ENCODE peak calls at places on chromosomes 13 and 19, in four cellular contexts. B, G, H and Z are unnamed samples. For H3K4me1, the result is how much of the 10 kb centered on the place peaks cover.

GRCh38 chr19:41297628-41298326 is 12.2 kb upstream of the CCDC97 start:
- DNase-seq in B (no peak), G (peak), H (no peak), Z (no peak)

GRCh38 chr19:1206733-1207301 is 1.2 kb downstream of the STK11 start:
- DNase-seq in B (no peak), G (no peak), H (peak), Z (no peak)

GRCh38 chr13:48783181-48783630 is 129.5 kb downstream of the CYSLTR2 start:
- DNase-seq in B (peak), G (peak), H (no peak), Z (peak)

GRCh38 chr19:48925240-48925843 is 8.2 kb upstream of the DHDH start:
- DNase-seq in B (no peak), G (no peak), H (no peak), Z (no peak)

GRCh38 chr13:33931397-33931987 is 113.5 kb downstream of the RFC3 start:
- DNase-seq in B (no peak), G (no peak), H (no peak), Z (no peak)

GRCh38 chr19:43527860-43528622 is 1.0 kb upstream of the ETHE1 start:
- DNase-seq in B (no peak), G (peak), H (no peak), Z (no peak)

GRCh38 chr13:24894972-24895300 is 131.0 kb downstream of the RNF17 start:
- DNase-seq in B (no peak), G (no peak), H (no peak), Z (no peak)

GRCh38 chr19:17757125-17757524 is 5.8 kb downstream of the FCHO1 start:
- DNase-seq in B (peak), G (peak), H (peak), Z (no peak)

GRCh38 chr19:44590245-44591059 is 22.9 kb upstream of the IGSF23 start:
- DNase-seq in B (no peak), G (no peak), H (no peak), Z (no peak)

GRCh38 chr13:77868717-77869116 is 49.9 kb downstream of the EDNRB start:
- DNase-seq in B (no peak), G (no peak), H (no peak), Z (no peak)

GRCh38 chr19:3516675-3517207 is 10.6 kb downstream of the FZR1 start:
- DNase-seq in B (no peak), G (no peak), H (peak), Z (no peak)

GRCh38 chr19:37817180-37817911 is 38.0 kb upstream of the ZNF573 start:
- DNase-seq in B (peak), G (peak), H (peak), Z (no peak)

GRCh38 chr13:27997904-27998522 is 9.5 kb upstream of the URAD start:
- DNase-seq in B (no peak), G (no peak), H (no peak), Z (no peak)

GRCh38 chr13:44309771-44310767 is 63.6 kb upstream of the SERP2 start:
- DNase-seq in B (no peak), G (no peak), H (no peak), Z (no peak)

GRCh38 chr13:75935805-75936204 is 299.7 kb downstream of the LMO7 start:
- DNase-seq in B (no peak), G (no peak), H (no peak), Z (no peak)

GRCh38 chr19:22545751-22546150 is 88.4 kb upstream of the ZNF492 start:
- DNase-seq in B (peak), G (no peak), H (peak), Z (no peak)

GRCh38 chr19:31718041-31718440 is 368.8 kb upstream of the TSHZ3 start:
- DNase-seq in B (no peak), G (no peak), H (no peak), Z (no peak)

GRCh38 chr13:35889560-35889959 is 241.6 kb downstream of the DCLK1 start:
- DNase-seq in B (no peak), G (no peak), H (no peak), Z (no peak)

GRCh38 chr13:35888327-35888940 is 242.7 kb downstream of the DCLK1 start:
- DNase-seq in B (no peak), G (no peak), H (no peak), Z (no peak)

GRCh38 chr13:35892837-35893814 is 238.1 kb downstream of the DCLK1 start:
- DNase-seq in B (no peak), G (no peak), H (no peak), Z (no peak)

GRCh38 chr13:35891973-35892441 is 239.2 kb downstream of the DCLK1 start:
- DNase-seq in B (no peak), G (no peak), H (no peak), Z (no peak)

DNA sequence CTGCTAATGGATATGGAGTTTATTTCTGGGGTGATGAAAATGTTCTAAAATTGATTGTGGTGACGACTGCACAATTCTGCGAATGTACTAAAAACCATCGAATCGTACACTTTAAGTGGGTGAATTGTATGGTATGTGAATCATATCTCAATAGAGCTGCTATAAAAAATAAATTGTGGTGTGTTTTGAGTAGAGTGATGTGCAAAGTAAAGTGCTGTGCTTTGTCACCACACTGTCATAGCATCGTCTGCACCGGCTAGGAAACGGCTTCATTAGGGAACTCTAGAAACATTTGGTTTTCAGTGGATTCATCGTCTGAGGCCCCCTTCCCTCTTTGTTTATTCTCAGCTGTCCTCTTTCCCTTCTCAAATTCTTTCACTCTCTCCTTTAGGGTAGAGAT is 239.7 kb downstream of the DCLK1 start:
- DNase-seq in B (no peak), G (no peak), H (no peak), Z (no peak)
- H3K4me3 ChIP-seq in B (no peak), G (no peak), H (no peak), Z (no peak)

GRCh38 chr19:15445807-15446376 is 3.9 kb downstream of the WIZ start:
- DNase-seq in B (no peak), G (no peak), H (no peak), Z (no peak)
- H3K4me1 ChIP-seq in B (under half), G (under half), H (under half), Z (under half)

DNA sequence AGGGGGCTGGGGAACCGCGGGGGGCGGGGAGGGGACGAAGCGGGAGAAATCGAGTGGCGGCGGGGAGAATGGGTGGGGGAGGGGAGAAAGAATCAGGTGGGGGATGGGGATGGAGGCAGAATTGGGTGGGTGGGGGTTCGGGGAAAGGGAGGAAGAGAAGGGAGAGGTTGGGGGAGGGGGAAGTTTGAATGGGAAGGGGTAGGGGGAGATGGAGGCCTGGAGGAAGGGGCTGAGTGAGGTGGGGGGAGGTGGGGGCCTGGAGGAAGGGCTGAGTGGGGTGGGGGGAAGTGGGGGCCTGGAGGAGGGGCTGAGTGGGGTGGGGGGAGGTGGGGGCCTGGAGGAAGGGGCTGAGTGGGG is 391 bp upstream of the ADAMTS10 start:
- DNase-seq in B (no peak), G (no peak), H (no peak), Z (no peak)
- H3K4me3 ChIP-seq in B (peak), G (peak), H (peak), Z (peak)

DNA sequence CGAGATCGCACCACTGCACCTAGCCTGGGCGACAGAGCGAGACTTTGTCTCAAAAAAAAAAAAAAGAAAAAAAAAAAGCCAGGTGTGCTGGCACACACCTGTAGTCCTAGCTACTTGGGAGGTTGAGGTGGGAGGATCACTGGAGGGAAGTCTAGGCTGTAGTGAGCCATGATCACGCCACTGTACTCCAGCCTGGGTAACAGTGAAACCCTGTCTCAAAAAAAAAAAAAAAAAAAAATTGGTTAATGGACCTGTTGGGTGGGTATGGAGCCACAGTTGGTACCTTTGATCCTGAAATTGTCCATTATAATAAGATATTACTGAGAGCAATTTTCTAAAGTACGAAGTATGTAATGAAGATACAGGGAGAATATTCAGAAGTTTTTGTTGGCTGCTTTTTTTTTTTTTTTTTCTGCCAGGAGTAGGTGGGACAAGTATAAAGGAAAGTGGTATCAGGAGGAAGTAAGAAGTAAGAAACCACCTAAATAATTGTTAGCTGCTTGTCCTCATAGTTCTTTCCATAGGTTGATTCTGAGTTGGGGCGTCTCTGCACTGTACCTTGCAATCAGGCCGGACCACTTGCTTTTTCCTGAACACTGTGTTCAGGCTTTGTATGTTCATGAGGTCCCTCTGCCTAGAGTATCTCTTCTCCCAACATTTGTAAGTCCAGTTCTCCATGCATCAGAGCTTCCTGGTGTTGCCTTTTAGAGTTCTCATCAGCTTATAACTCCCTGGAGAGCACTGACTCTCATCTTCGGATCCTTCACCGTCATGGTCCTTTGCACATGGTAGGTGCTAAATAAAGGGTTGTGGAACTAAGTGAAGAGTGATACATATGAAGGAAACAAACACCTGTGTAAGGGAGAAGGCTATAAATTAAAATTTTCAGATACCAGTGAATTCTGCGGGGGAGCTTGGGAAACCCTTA is 31.7 kb downstream of the ARHGAP35 start:
- DNase-seq in B (no peak), G (no peak), H (no peak), Z (no peak)
- H3K4me1 ChIP-seq in B (under half), G (under half), H (under half), Z (under half)

GRCh38 chr13:104750377-104750776 is 1684.2 kb upstream of the SLC10A2 start:
- DNase-seq in B (no peak), G (no peak), H (no peak), Z (no peak)
- H3K4me3 ChIP-seq in B (no peak), G (no peak), H (no peak), Z (no peak)

DNA sequence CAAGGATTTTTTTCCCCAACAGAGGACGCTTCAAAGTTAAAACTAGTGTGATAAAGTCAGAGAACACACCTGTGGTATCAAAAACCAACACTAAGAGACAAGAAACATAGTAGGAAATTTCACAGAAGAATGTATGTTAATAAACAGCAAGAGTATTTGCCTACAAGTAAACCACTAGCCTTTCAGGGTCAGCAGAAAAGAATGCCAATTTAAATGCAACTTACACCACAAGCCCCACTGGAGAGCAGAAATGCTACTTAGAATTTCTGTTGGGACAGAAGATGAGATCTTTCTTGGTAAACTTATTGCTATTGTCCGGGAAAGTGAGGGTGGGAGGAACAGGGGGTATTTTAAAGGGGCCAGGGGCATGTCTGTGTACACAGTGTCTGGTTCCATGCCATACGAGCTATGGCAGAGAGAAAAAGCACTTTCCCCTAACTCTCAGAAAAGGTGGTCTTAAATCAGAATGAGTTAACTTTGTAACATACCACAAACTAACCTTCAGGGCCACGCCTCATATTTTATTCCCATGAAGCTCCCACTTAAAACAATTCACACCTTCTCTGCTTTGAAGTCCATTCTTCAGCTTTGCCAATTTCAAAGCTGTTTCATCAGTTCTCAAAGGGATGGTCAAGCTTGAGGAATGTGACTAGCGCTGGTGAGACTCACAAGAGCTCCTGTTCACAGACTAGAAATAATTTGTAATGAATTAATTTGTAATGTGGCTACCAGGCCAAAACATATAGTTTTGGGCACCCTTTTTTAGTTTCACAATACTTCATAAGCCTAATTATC is 68.4 kb downstream of the STK24 start:
- DNase-seq in B (no peak), G (no peak), H (no peak), Z (no peak)
- H3K4me1 ChIP-seq in B (under half), G (under half), H (under half), Z (half or more)

GRCh38 chr19:40279761-40280607 is 5.2 kb downstream of the AKT2 start:
- DNase-seq in B (no peak), G (peak), H (no peak), Z (no peak)

GRCh38 chr19:40277356-40277755 is 7.8 kb downstream of the AKT2 start:
- DNase-seq in B (no peak), G (peak), H (no peak), Z (no peak)

GRCh38 chr19:40280608-40281221 is 4.4 kb downstream of the AKT2 start:
- DNase-seq in B (no peak), G (peak), H (no peak), Z (no peak)

GRCh38 chr19:40279120-40279551 is 6.0 kb downstream of the AKT2 start:
- DNase-seq in B (peak), G (peak), H (no peak), Z (no peak)

GRCh38 chr19:40278361-40279045 is 6.6 kb downstream of the AKT2 start:
- DNase-seq in B (no peak), G (peak), H (no peak), Z (no peak)
- H3K4me3 ChIP-seq in B (peak), G (no peak), H (no peak), Z (peak)

GRCh38 chr13:50650936-50651638 is 192.4 kb downstream of the DLEU7 start:
- DNase-seq in B (no peak), G (no peak), H (no peak), Z (no peak)

GRCh38 chr13:50646070-50646469 is 197.4 kb downstream of the DLEU7 start:
- DNase-seq in B (no peak), G (no peak), H (no peak), Z (no peak)

GRCh38 chr13:50651916-50652315 is 191.6 kb downstream of the DLEU7 start:
- DNase-seq in B (no peak), G (no peak), H (no peak), Z (no peak)

GRCh38 chr13:50654341-50654740 is 189.2 kb downstream of the DLEU7 start:
- DNase-seq in B (no peak), G (no peak), H (no peak), Z (no peak)

DNA sequence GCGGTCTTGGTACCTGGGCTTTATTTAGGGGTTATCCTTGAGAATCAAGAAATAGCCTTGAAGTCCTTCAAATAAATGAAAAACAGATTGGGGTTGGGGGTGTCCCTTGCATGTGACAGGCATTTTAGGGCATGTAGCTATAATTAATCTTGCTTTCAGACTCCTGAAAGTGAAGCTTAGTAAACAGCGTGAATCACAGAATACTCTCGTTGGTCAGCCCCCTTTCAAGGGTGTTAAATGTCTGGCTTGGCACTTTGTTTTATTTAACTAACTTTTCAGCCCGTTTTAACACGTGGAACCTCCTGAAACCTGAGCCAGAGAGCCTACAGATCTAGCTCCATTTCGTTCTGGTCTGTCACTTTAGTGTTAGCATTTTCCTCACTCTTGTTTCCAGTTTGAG is 193.0 kb downstream of the DLEU7 start:
- DNase-seq in B (no peak), G (no peak), H (no peak), Z (no peak)
- H3K4me1 ChIP-seq in B (under half), G (under half), H (under half), Z (under half)

GRCh38 chr13:39942901-39943273 is 287.4 kb downstream of the COG6 start:
- DNase-seq in B (peak), G (peak), H (peak), Z (no peak)

GRCh38 chr13:39938591-39938990 is 283.1 kb downstream of the COG6 start:
- DNase-seq in B (no peak), G (no peak), H (no peak), Z (no peak)

GRCh38 chr13:39942177-39942900 is 286.9 kb downstream of the COG6 start:
- DNase-seq in B (no peak), G (no peak), H (no peak), Z (no peak)

GRCh38 chr13:39943711-39944110 is 288.2 kb downstream of the COG6 start:
- DNase-seq in B (no peak), G (no peak), H (no peak), Z (no peak)

GRCh38 chr13:39941236-39941635 is 285.8 kb downstream of the COG6 start:
- DNase-seq in B (peak), G (no peak), H (no peak), Z (no peak)
- H3K4me3 ChIP-seq in B (no peak), G (no peak), H (no peak), Z (no peak)

GRCh38 chr13:113203507-113204377 is 4.7 kb downstream of the PCID2 start:
- DNase-seq in B (no peak), G (no peak), H (no peak), Z (no peak)
- H3K4me1 ChIP-seq in B (under half), G (under half), H (under half), Z (half or more)